ENCODE peak calls at places on chromosome 19, in six cellular contexts. S, C, B, L, A and U are unnamed samples.

GRCh38 chr19:3745363-3746045 is 16.0 kb downstream of the APBA3 start:
- DNase-seq in A (no peak), L (no peak), B (no peak), C (no peak), S (no peak), U (no peak)

GRCh38 chr19:35436477-35437141 is 11.4 kb upstream of the FFAR2 start:
- DNase-seq in L (peak; percentile 55), C (peak; percentile 35), S (peak; percentile 48), A (no peak), B (no peak), U (peak; percentile 55)

GRCh38 chr19:33465371-33465770 is 56.2 kb downstream of the PEPD start:
- DNase-seq in S (no peak), L (no peak), C (no peak), B (no peak), A (no peak), U (no peak)

GRCh38 chr19:43465468-43466120 is at the start of gene LYPD3:
- DNase-seq in C (peak; percentile 33), S (peak; percentile 63), L (peak; percentile 53), B (no peak), A (no peak), U (no peak)

GRCh38 chr19:11425719-11426457 is 6.8 kb upstream of the RGL3 start:
- DNase-seq in C (no peak), L (no peak), B (no peak), A (no peak), S (no peak), U (no peak)

GRCh38 chr19:3573162-3573857 is 566 bp downstream of the HMG20B start:
- DNase-seq in A (no peak), S (no peak), C (peak; percentile 52), L (peak; percentile 41), B (no peak), U (no peak)

GRCh38 chr19:15101479-15102082 is 5.6 kb upstream of the SYDE1 start:
- DNase-seq in C (peak; percentile 66), A (no peak), S (peak; percentile 62), L (peak; percentile 52), B (no peak), U (no peak)

GRCh38 chr19:52444506-52444905 is 8.8 kb upstream of the ZNF578 start:
- DNase-seq in S (no peak), A (no peak), B (no peak), C (no peak), L (no peak), U (no peak)

GRCh38 chr19:53102701-53103140 is 501 bp downstream of the ZNF160 start:
- DNase-seq in S (peak; percentile 32), L (peak; percentile 34), A (peak; percentile 17), B (no peak), C (peak; percentile 52), U (peak; percentile 29)

GRCh38 chr19:23055946-23056345 is 53.0 kb upstream of the ZNF728 start:
- DNase-seq in S (no peak), L (no peak), A (no peak), C (no peak), B (no peak), U (no peak)

GRCh38 chr19:41308450-41309224 is 1.3 kb upstream of the CCDC97 start:
- DNase-seq in B (peak; percentile 44), A (peak; percentile 88), S (peak; percentile 89), C (peak; percentile 95), L (peak; percentile 98), U (peak; percentile 94)

GRCh38 chr19:48513289-48514122 is 1.9 kb upstream of the LMTK3 start:
- DNase-seq in S (peak; percentile 52), B (peak; percentile 51), C (peak; percentile 73), L (peak; percentile 78), A (peak; percentile 88), U (peak; percentile 94)

GRCh38 chr19:58400916-58401824 is 5.7 kb downstream of the RNF225 start:
- DNase-seq in C (peak; percentile 99), L (peak; percentile 100), A (peak; percentile 99), B (peak; percentile 90), S (peak; percentile 99), U (peak; percentile 97)

GRCh38 chr19:16064209-16064889 is 11.9 kb upstream of the TPM4 start:
- DNase-seq in S (peak; percentile 40), B (no peak), C (no peak), L (no peak), A (no peak), U (no peak)

GRCh38 chr19:30450101-30450500 is 77.9 kb downstream of the ZNF536 start:
- DNase-seq in A (peak; percentile 76), L (peak; percentile 30), B (no peak), S (no peak), C (no peak), U (no peak)

GRCh38 chr19:1144741-1145140 is 29.3 kb downstream of the SBNO2 start:
- DNase-seq in L (no peak), A (no peak), C (no peak), B (no peak), S (no peak), U (no peak)

GRCh38 chr19:5903502-5904301 is at the start of gene NDUFA11:
- DNase-seq in L (peak; percentile 100), A (peak; percentile 94), B (peak; percentile 97), C (peak; percentile 98), S (no peak), U (peak; percentile 83)

GRCh38 chr19:40948580-40949299 is 42.3 kb upstream of the CYP2B6 start:
- DNase-seq in B (no peak), A (no peak), C (no peak), S (no peak), L (no peak), U (no peak)

GRCh38 chr19:8569066-8569761 is 8.0 kb downstream of the MYO1F start:
- DNase-seq in L (peak; percentile 38), A (no peak), S (peak; percentile 95), C (peak; percentile 70), B (no peak), U (peak; percentile 64)

GRCh38 chr19:2461751-2462634 is 5.2 kb upstream of the LMNB2 start:
- DNase-seq in A (no peak), B (no peak), L (peak; percentile 75), S (peak; percentile 77), C (peak; percentile 85), U (peak; percentile 85)

GRCh38 chr19:49475995-49476880 is 2.2 kb downstream of the FLT3LG start:
- DNase-seq in A (no peak), B (no peak), L (peak; percentile 58), C (peak; percentile 88), S (no peak), U (peak; percentile 80)

GRCh38 chr19:6236310-6237291 is 43.2 kb downstream of the MLLT1 start:
- DNase-seq in L (peak; percentile 64), A (no peak), C (no peak), S (no peak), B (no peak), U (no peak)

GRCh38 chr19:1811942-1812425 is at the start of gene ATP8B3:
- DNase-seq in C (peak; percentile 82), S (no peak), L (no peak), A (no peak), B (no peak), U (no peak)

GRCh38 chr19:35484637-35485036 is 5.6 kb downstream of the KRTDAP start:
- DNase-seq in B (no peak), C (peak; percentile 8), A (no peak), L (no peak), S (no peak), U (no peak)

GRCh38 chr19:35833972-35834371 is 18.3 kb downstream of the NPHS1 start:
- DNase-seq in S (no peak), L (no peak), A (no peak), B (no peak), C (no peak), U (no peak)

GRCh38 chr19:8397291-8397690 is 7.1 kb downstream of the RAB11B start:
- DNase-seq in L (no peak), B (no peak), C (no peak), A (no peak), S (no peak), U (no peak)

GRCh38 chr19:50906217-50906616 is 5.0 kb downstream of the KLK4 start:
- DNase-seq in B (no peak), C (peak; percentile 56), L (peak; percentile 32), S (peak; percentile 23), A (no peak), U (peak; percentile 39)

GRCh38 chr19:27774827-27775226 is 1438.1 kb downstream of the UQCRFS1 start:
- DNase-seq in A (no peak), C (peak; percentile 33), B (no peak), S (peak; percentile 18), L (no peak), U (peak; percentile 76)

GRCh38 chr19:1840541-1841115 is 7.7 kb downstream of the REXO1 start:
- DNase-seq in C (no peak), B (no peak), L (no peak), S (no peak), A (no peak), U (no peak)

GRCh38 chr19:1110809-1111640 is 7.2 kb downstream of the GPX4 start:
- DNase-seq in C (no peak), B (no peak), L (no peak), A (no peak), S (no peak), U (peak; percentile 62)

GRCh38 chr19:16252459-16253205 is 54.9 kb downstream of the AP1M1 start:
- DNase-seq in B (no peak), S (no peak), L (peak; percentile 35), A (no peak), C (no peak), U (no peak)

GRCh38 chr19:29831041-29831548 is 19.3 kb downstream of the CCNE1 start:
- DNase-seq in A (no peak), C (peak; percentile 52), S (no peak), B (no peak), L (no peak), U (no peak)

GRCh38 chr19:31066385-31066784 is 282.9 kb downstream of the TSHZ3 start:
- DNase-seq in A (no peak), B (no peak), C (no peak), S (peak; percentile 76), L (no peak), U (peak; percentile 84)

GRCh38 chr19:35332817-35333216 is 3.8 kb downstream of the CD22 start:
- DNase-seq in L (no peak), B (no peak), S (no peak), A (no peak), C (peak; percentile 53), U (no peak)